ENCODE peak calls at places on chromosomes 6 and 20, in seven cellular contexts. Q is amniotic epithelial cell; G is T-helper 1 cell; K is stimulated activated CD4-positive, alpha-beta T cell treated with anti-CD3 and anti-CD28 coated beads, Interleukin-4, amount 100 ng/mL, for 4 hours; Z is heart left ventricle; U is right cardiac atrium; M is LNCaP clone FGC. L is an unnamed sample.

GRCh38 chr6:3911130-3911529 is 62.0 kb downstream of the FAM50B start:
- DNase-seq in Q (no peak), G (no peak), K (no peak), Z (no peak), U (no peak), M (no peak), L (no peak)

GRCh38 chr6:15420959-15421438 is 175.1 kb downstream of the JARID2 start:
- DNase-seq in Q (no peak), G (no peak), K (no peak), Z (no peak), U (no peak), M (no peak), L (no peak)

GRCh38 chr6:42819803-42820508 is 38.1 kb downstream of the BICRAL start:
- DNase-seq in Q (peak), G (no peak), K (no peak), Z (no peak), U (no peak), M (no peak), L (no peak)

GRCh38 chr20:16573011-16573965 is at the start of gene KIF16B:
- DNase-seq in Q (peak), G (peak), K (peak), Z (peak), U (peak), M (peak), L (peak)

GRCh38 chr6:33985947-33986346 is 159.9 kb downstream of the GRM4 start:
- DNase-seq in Q (no peak), G (no peak), K (no peak), Z (no peak), U (no peak), M (no peak), L (no peak)

GRCh38 chr6:4466260-4466659 is 309.9 kb upstream of the CDYL start:
- DNase-seq in Q (peak), G (no peak), K (no peak), Z (no peak), U (no peak), M (peak), L (no peak)

GRCh38 chr20:58712116-58712822 is 19.7 kb downstream of the NPEPL1 start:
- DNase-seq in Q (no peak), G (no peak), K (no peak), Z (no peak), U (peak), M (no peak), L (no peak)

GRCh38 chr6:142300758-142301251 is 1.0 kb upstream of the ADGRG6 start:
- DNase-seq in Q (peak), G (no peak), K (no peak), Z (no peak), U (peak), M (no peak), L (no peak)

GRCh38 chr6:72390548-72390947 is 231.3 kb upstream of the KCNQ5 start:
- DNase-seq in Q (no peak), G (no peak), K (no peak), Z (no peak), U (no peak), M (no peak), L (no peak)

GRCh38 chr6:69084746-69085335 is 449.8 kb downstream of the ADGRB3 start:
- DNase-seq in Q (no peak), G (no peak), K (no peak), Z (no peak), U (no peak), M (no peak), L (no peak)

GRCh38 chr6:25962368-25963127 is at the start of gene TRIM38:
- DNase-seq in Q (peak), G (peak), K (peak), Z (peak), U (peak), M (peak), L (peak)

GRCh38 chr6:19413323-19413722 is 423.8 kb upstream of the ID4 start:
- DNase-seq in Q (peak), G (no peak), K (no peak), Z (no peak), U (no peak), M (no peak), L (no peak)

GRCh38 chr6:116531675-116532570 is 13.6 kb downstream of the TRAPPC3L start:
- DNase-seq in Q (peak), G (peak), K (peak), Z (peak), U (peak), M (no peak), L (peak)

GRCh38 chr6:110322151-110323003 is 35.8 kb downstream of the METTL24 start:
- DNase-seq in Q (no peak), G (no peak), K (no peak), Z (no peak), U (no peak), M (no peak), L (no peak)

GRCh38 chr6:109240370-109241084 is 141.7 kb downstream of the CD164 start:
- DNase-seq in Q (peak), G (no peak), K (no peak), Z (no peak), U (no peak), M (no peak), L (no peak)

GRCh38 chr6:161443868-161444267 is 170.0 kb upstream of the AGPAT4 start:
- DNase-seq in Q (no peak), G (no peak), K (no peak), Z (peak), U (peak), M (no peak), L (no peak)

GRCh38 chr6:73523434-73524123 is 2.7 kb upstream of the EEF1A1 start:
- DNase-seq in Q (peak), G (peak), K (peak), Z (peak), U (peak), M (no peak), L (peak)

GRCh38 chr20:57398901-57399535 is 7.8 kb downstream of the RBM38 start:
- DNase-seq in Q (no peak), G (no peak), K (no peak), Z (no peak), U (no peak), M (no peak), L (no peak)

GRCh38 chr6:130505808-130506207 is 140.0 kb downstream of the TMEM200A start:
- DNase-seq in Q (no peak), G (no peak), K (no peak), Z (no peak), U (no peak), M (no peak), L (no peak)

GRCh38 chr20:51014797-51015722 is 7.8 kb downstream of the KCNG1 start:
- DNase-seq in Q (peak), G (no peak), K (no peak), Z (no peak), U (peak), M (peak), L (no peak)

GRCh38 chr6:157893238-157893637 is 70.2 kb downstream of the SNX9 start:
- DNase-seq in Q (no peak), G (peak), K (peak), Z (no peak), U (no peak), M (no peak), L (peak)

GRCh38 chr6:13418838-13419237 is 68.6 kb downstream of the GFOD1 start:
- DNase-seq in Q (no peak), G (no peak), K (no peak), Z (no peak), U (no peak), M (no peak), L (no peak)

GRCh38 chr6:35445691-35446090 is 6.4 kb upstream of the FANCE start:
- DNase-seq in Q (no peak), G (no peak), K (no peak), Z (no peak), U (no peak), M (no peak), L (no peak)

GRCh38 chr20:35311409-35311808 is 19.2 kb upstream of the FAM83C start:
- DNase-seq in Q (peak), G (no peak), K (peak), Z (no peak), U (no peak), M (no peak), L (peak)

GRCh38 chr6:60952500-60952899 is 1333.5 kb downstream of the KHDRBS2 start:
- DNase-seq in Q (no peak), G (no peak), K (no peak), Z (no peak), U (no peak), M (no peak), L (no peak)

L was measured in activated T-helper 9 cell treated with anti-CD3 and anti-CD28 coated beads, Interleukin-2, amount 50 U/mL, for 16 hours.